ENCODE peak calls at places on chromosomes 13 and 19, in four cellular contexts. P is GM10248, I is GM23338, X is PC-9. C is an unnamed sample.

GRCh38 chr19:45448887-45449299 is 18.9 kb upstream of the FOSB start:
- DNase-seq in P (no peak), I (no peak), X (peak), C (peak)

GRCh38 chr13:111178417-111178816 is 63.3 kb downstream of the ARHGEF7 start:
- DNase-seq in P (no peak), X (no peak), I (no peak), C (no peak)

GRCh38 chr13:25963681-25964080 is 88.1 kb downstream of the SHISA2 start:
- DNase-seq in I (no peak), X (no peak), P (no peak), C (no peak)

GRCh38 chr13:61901946-61902541 is 486.4 kb upstream of the PCDH20 start:
- DNase-seq in P (no peak), I (no peak), X (no peak), C (no peak)

GRCh38 chr13:30108913-30109237 is 198.5 kb downstream of the KATNAL1 start:
- DNase-seq in X (peak), P (no peak), I (no peak), C (peak)

GRCh38 chr19:3367572-3368440 is 1.4 kb downstream of the NFIC start:
- DNase-seq in X (no peak), P (no peak), I (no peak), C (no peak)

GRCh38 chr13:97278395-97279078 is 56.4 kb downstream of the MBNL2 start:
- DNase-seq in P (no peak), I (no peak), X (no peak), C (no peak)

GRCh38 chr19:7888145-7888825 is at the start of gene LRRC8E:
- DNase-seq in X (peak), P (no peak), I (peak), C (peak)

GRCh38 chr13:47019977-47020376 is 123.1 kb upstream of the HTR2A start:
- DNase-seq in P (no peak), I (no peak), X (no peak), C (no peak)

GRCh38 chr19:29809795-29810503 is 1.8 kb upstream of the CCNE1 start:
- DNase-seq in I (no peak), P (no peak), X (no peak), C (no peak)

GRCh38 chr19:49486710-49487276 is 615 bp upstream of the RPL13A start:
- DNase-seq in I (no peak), X (no peak), P (no peak), C (no peak)

GRCh38 chr19:50794778-50795664 is 4.8 kb downstream of the ACP4 start:
- DNase-seq in P (no peak), I (peak), X (peak), C (peak)

GRCh38 chr13:46097015-46097414 is 7.8 kb downstream of the CPB2 start:
- DNase-seq in X (no peak), I (no peak), P (no peak), C (no peak)

GRCh38 chr13:113784645-113785024 is 25.6 kb downstream of the TMEM255B start:
- DNase-seq in I (no peak), X (no peak), P (no peak), C (no peak)

GRCh38 chr13:34522818-34523217 is 419.3 kb upstream of the NBEA start:
- DNase-seq in X (no peak), P (no peak), I (no peak), C (no peak)

GRCh38 chr13:46143239-46143701 is 38.4 kb upstream of the CPB2 start:
- DNase-seq in X (no peak), P (no peak), I (no peak), C (no peak)

GRCh38 chr19:10283786-10284540 is 2.8 kb upstream of the ICAM4 start:
- DNase-seq in X (no peak), P (no peak), I (no peak), C (no peak)

GRCh38 chr19:2969104-2969504 is 8.3 kb upstream of the TLE6 start:
- DNase-seq in X (no peak), I (no peak), P (no peak), C (no peak)

DNA sequence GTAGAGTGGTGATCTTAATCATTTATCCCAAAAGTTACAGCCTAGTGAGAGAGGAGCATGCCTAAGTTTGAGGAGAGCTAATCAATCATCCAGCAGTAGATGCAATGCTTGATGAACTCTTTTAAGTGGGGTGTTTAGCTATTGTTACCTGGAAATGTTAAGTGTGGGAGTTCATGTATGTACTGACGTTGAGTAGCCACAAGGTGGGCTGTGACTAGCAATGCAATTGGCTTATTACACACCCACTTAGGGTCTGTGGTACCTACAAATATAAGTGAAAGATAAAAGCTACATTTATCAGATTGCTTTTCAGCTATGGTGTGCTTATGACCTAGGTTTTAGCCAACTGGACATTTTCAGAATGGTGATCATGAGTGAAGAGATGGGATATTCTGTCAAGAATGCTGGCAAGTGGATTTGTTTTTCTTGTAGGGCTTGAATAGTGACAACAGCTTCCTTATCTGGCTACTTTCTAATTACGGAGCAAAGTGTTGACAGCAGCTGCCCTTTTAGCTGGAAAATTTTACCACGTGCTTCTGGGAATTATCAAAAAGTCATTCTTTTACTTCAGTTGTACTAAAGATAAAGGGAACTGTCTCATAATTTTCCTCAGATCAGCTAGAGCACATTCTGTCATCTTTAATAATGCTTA is 170.6 kb downstream of the POSTN start:
- DNase-seq in P (no peak), I (peak), X (no peak), C (no peak)
- TF ChIP-seq CTCF in P (no peak), I (peak), X (no peak), C (no peak)

GRCh38 chr19:15379996-15380647 is 535 bp upstream of the AKAP8 start:
- DNase-seq in I (peak), X (peak), P (peak), C (peak)
- TF ChIP-seq CTCF in I (no peak), X (no peak), P (no peak), C (no peak)

GRCh38 chr13:39655569-39656324 is at the start of gene COG6:
- DNase-seq in X (peak), I (peak), P (peak), C (peak)
- TF ChIP-seq CTCF in X (no peak), I (peak), P (no peak), C (no peak)

GRCh38 chr19:58278156-58279041 is at the start of gene ZNF8:
- DNase-seq in P (peak), X (peak), I (peak), C (peak)
- TF ChIP-seq CTCF in P (peak), X (no peak), I (no peak), C (no peak)

GRCh38 chr19:41882568-41883462 is at the start of gene ARHGEF1:
- DNase-seq in P (peak), I (peak), X (peak), C (peak)

GRCh38 chr19:41883463-41883820 is 458 bp downstream of the ARHGEF1 start:
- DNase-seq in X (no peak), P (no peak), I (no peak), C (no peak)

GRCh38 chr19:41886761-41887710 is 4.1 kb downstream of the ARHGEF1 start:
- DNase-seq in I (peak), P (peak), X (no peak), C (no peak)

GRCh38 chr19:41880329-41880708 is 2.7 kb upstream of the ARHGEF1 start:
- DNase-seq in P (no peak), X (no peak), I (no peak), C (no peak)

DNA sequence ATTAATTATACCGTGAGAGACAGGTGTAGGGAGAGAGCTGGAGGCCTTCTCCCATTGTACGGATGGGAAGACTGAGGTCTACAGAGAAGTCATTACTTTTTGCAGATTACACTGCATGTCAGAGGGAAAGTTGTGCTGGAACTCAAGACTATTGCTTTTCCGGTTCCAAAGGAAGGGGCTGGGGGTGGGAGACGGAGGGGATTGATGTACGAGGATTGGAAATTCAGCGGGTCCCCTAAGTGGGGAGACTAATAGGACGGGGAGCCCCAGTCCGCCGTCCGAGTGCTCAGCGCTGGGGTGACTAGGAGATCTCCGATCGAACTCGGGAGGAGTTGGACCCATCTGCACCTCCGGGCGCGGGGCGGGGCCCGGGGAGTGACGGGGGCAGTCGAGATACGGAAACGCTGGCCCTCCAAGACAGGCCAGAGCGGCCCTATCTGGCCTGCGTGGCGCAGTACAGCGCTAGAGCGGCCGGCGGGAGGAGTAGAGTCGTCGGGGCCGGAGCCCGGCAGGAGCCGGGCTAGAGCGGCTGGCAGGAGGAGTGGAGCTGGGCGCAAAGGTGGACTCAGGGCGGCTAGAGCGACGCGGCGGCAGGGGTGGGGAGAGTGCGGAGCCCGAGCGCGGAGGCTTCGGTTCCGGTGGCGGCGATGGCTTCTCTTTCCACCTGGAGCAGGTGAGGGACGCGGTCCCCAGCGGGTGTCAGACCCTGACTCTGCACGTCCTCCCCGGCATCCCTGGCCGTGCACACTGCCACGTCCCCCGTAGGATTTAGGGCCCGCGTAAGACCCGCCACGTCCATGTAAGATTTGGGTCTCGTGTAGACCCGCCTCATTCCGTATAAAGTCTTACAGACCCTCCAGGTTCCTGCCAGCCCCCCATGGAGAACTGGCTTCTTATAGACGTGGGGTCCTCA is 1.1 kb downstream of the ARHGEF1 start:
- DNase-seq in P (peak), X (peak), I (peak), C (peak)
- TF ChIP-seq CTCF in P (peak), X (no peak), I (no peak), C (no peak)

GRCh38 chr13:109196896-109197295 is 567.5 kb downstream of the MYO16 start:
- DNase-seq in P (no peak), X (no peak), I (peak), C (no peak)
- TF ChIP-seq CTCF in P (no peak), X (peak), I (peak), C (no peak)

GRCh38 chr13:33205224-33205623 is 80.3 kb downstream of the STARD13 start:
- DNase-seq in I (no peak), P (no peak), X (no peak), C (no peak)
- TF ChIP-seq CTCF in I (no peak), P (no peak), X (no peak), C (no peak)

DNA sequence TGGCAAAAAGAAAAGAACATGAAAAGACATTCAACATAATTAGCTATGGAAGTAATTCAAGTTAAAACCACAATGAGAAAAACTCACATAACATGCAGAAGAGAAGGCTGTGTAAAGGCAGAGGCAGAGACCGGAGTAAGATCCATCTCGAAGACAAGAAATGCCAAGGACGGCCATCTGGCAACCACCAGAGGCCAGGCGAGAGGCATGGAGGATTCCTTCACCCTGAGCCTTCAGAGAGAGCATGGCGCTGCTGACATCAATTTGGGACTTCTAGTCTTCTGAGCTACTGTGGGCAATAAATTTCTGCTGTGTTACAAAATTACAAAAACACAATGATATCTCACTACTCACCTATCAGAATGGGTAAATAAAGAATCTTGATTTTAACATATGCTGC is 381.0 kb downstream of the TSHZ3 start:
- DNase-seq in I (peak), P (no peak), X (peak), C (no peak)
- TF ChIP-seq CTCF in I (peak), P (no peak), X (no peak), C (no peak)